ENCODE peak calls at places on chromosomes 7 and 10, in five cellular contexts. One of them, this sample, is unnamed.

GRCh38 chr10:26840938-26841732 is 19.6 kb downstream of the ABI1 start:
- DNase-seq in PC-9: no peak
- DNase-seq in progenitor cell of endocrine pancreas: no peak
- DNase-seq in left lung: no peak
- DNase-seq in IMR-90: no peak
- DNase-seq in this sample: no peak

GRCh38 chr10:82925547-82925946 is 1050.6 kb downstream of the NRG3 start:
- DNase-seq in PC-9: no peak
- DNase-seq in left lung: no peak
- DNase-seq in progenitor cell of endocrine pancreas: no peak
- DNase-seq in IMR-90: no peak
- DNase-seq in this sample: no peak

GRCh38 chr10:49360271-49361177 is 35.4 kb downstream of the DRGX start:
- DNase-seq in progenitor cell of endocrine pancreas: no peak
- DNase-seq in PC-9: no peak
- DNase-seq in IMR-90: no peak
- DNase-seq in left lung: no peak
- DNase-seq in this sample: no peak

GRCh38 chr7:141649865-141650499 is 52.0 kb downstream of the DENND11 start:
- DNase-seq in PC-9: peak; percentile 89
- DNase-seq in IMR-90: peak; percentile 88
- DNase-seq in left lung: no peak
- DNase-seq in progenitor cell of endocrine pancreas: peak; percentile 36
- DNase-seq in this sample: peak; percentile 51

GRCh38 chr7:36283711-36284130 is 105.9 kb upstream of the ANLN start:
- DNase-seq in IMR-90: no peak
- DNase-seq in left lung: peak; percentile 95
- DNase-seq in PC-9: no peak
- DNase-seq in progenitor cell of endocrine pancreas: no peak
- DNase-seq in this sample: peak; percentile 28

GRCh38 chr10:26437637-26438461 is at the start of gene APBB1IP:
- DNase-seq in PC-9: no peak
- DNase-seq in left lung: peak; percentile 98
- DNase-seq in progenitor cell of endocrine pancreas: no peak
- DNase-seq in IMR-90: no peak
- DNase-seq in this sample: peak; percentile 67

GRCh38 chr7:100366411-100367250 is 6.7 kb upstream of the PILRA start:
- DNase-seq in IMR-90: no peak
- DNase-seq in left lung: peak; percentile 41
- DNase-seq in PC-9: no peak
- DNase-seq in progenitor cell of endocrine pancreas: no peak
- DNase-seq in this sample: peak; percentile 80

GRCh38 chr7:123155571-123155970 is 44.2 kb downstream of the SLC13A1 start:
- DNase-seq in left lung: no peak
- DNase-seq in IMR-90: no peak
- DNase-seq in PC-9: no peak
- DNase-seq in progenitor cell of endocrine pancreas: no peak
- DNase-seq in this sample: no peak

GRCh38 chr7:26198133-26198780 is 2.3 kb downstream of the HNRNPA2B1 start:
- DNase-seq in PC-9: no peak
- DNase-seq in IMR-90: no peak
- DNase-seq in progenitor cell of endocrine pancreas: no peak
- DNase-seq in left lung: no peak
- DNase-seq in this sample: no peak

GRCh38 chr10:71600856-71601255 is 118.7 kb downstream of the C10orf105 start:
- DNase-seq in IMR-90: peak; percentile 55
- DNase-seq in PC-9: no peak
- DNase-seq in progenitor cell of endocrine pancreas: no peak
- DNase-seq in left lung: no peak
- DNase-seq in this sample: peak; percentile 26

GRCh38 chr10:118698421-118698820 is 56.3 kb downstream of the CACUL1 start:
- DNase-seq in IMR-90: peak; percentile 72
- DNase-seq in left lung: no peak
- DNase-seq in progenitor cell of endocrine pancreas: no peak
- DNase-seq in PC-9: no peak
- DNase-seq in this sample: peak; percentile 94

GRCh38 chr10:127577376-127577775 is 28.3 kb downstream of the NPS start:
- DNase-seq in left lung: no peak
- DNase-seq in progenitor cell of endocrine pancreas: no peak
- DNase-seq in PC-9: no peak
- DNase-seq in IMR-90: peak; percentile 25
- DNase-seq in this sample: no peak

GRCh38 chr7:29035044-29035740 is 77.1 kb upstream of the TRIL start:
- DNase-seq in progenitor cell of endocrine pancreas: no peak
- DNase-seq in PC-9: peak; percentile 92
- DNase-seq in left lung: no peak
- DNase-seq in IMR-90: peak; percentile 58
- DNase-seq in this sample: peak; percentile 48

GRCh38 chr10:44024351-44025116 is 360.4 kb downstream of the CXCL12 start:
- DNase-seq in PC-9: no peak
- DNase-seq in progenitor cell of endocrine pancreas: no peak
- DNase-seq in IMR-90: no peak
- DNase-seq in left lung: no peak
- DNase-seq in this sample: no peak

GRCh38 chr7:117637937-117638336 is 158.1 kb downstream of the CFTR start:
- DNase-seq in PC-9: no peak
- DNase-seq in left lung: no peak
- DNase-seq in progenitor cell of endocrine pancreas: no peak
- DNase-seq in IMR-90: no peak
- DNase-seq in this sample: no peak

GRCh38 chr10:111289467-111289866 is 212.6 kb downstream of the ADRA2A start:
- DNase-seq in progenitor cell of endocrine pancreas: no peak
- DNase-seq in PC-9: no peak
- DNase-seq in IMR-90: no peak
- DNase-seq in left lung: peak; percentile 57
- DNase-seq in this sample: no peak

GRCh38 chr7:137715101-137715500 is 131.7 kb downstream of the DGKI start:
- DNase-seq in IMR-90: peak; percentile 16
- DNase-seq in left lung: no peak
- DNase-seq in PC-9: no peak
- DNase-seq in progenitor cell of endocrine pancreas: no peak
- DNase-seq in this sample: no peak

GRCh38 chr7:35366167-35367155 is 112.6 kb upstream of the TBX20 start:
- DNase-seq in progenitor cell of endocrine pancreas: no peak
- DNase-seq in IMR-90: no peak
- DNase-seq in PC-9: no peak
- DNase-seq in left lung: no peak
- DNase-seq in this sample: no peak

GRCh38 chr7:156123362-156123761 is 311.1 kb upstream of the SHH start:
- DNase-seq in progenitor cell of endocrine pancreas: no peak
- DNase-seq in PC-9: no peak
- DNase-seq in IMR-90: no peak
- DNase-seq in left lung: peak; percentile 71
- DNase-seq in this sample: no peak

GRCh38 chr7:45663167-45663921 is 89.2 kb downstream of the ADCY1 start:
- DNase-seq in progenitor cell of endocrine pancreas: no peak
- DNase-seq in left lung: no peak
- DNase-seq in IMR-90: peak; percentile 12
- DNase-seq in PC-9: no peak
- DNase-seq in this sample: peak; percentile 43

GRCh38 chr10:3935933-3936359 is 150.9 kb upstream of the KLF6 start:
- DNase-seq in left lung: no peak
- DNase-seq in progenitor cell of endocrine pancreas: no peak
- DNase-seq in IMR-90: no peak
- DNase-seq in PC-9: no peak
- DNase-seq in this sample: no peak

GRCh38 chr10:124152139-124152780 is 58.9 kb upstream of the CHST15 start:
- DNase-seq in left lung: peak; percentile 85
- DNase-seq in progenitor cell of endocrine pancreas: no peak
- DNase-seq in PC-9: peak; percentile 83
- DNase-seq in IMR-90: peak; percentile 19
- DNase-seq in this sample: peak; percentile 15

GRCh38 chr7:25777969-25778767 is 373.8 kb upstream of the NFE2L3 start:
- DNase-seq in PC-9: no peak
- DNase-seq in progenitor cell of endocrine pancreas: no peak
- DNase-seq in left lung: no peak
- DNase-seq in IMR-90: no peak
- DNase-seq in this sample: no peak

GRCh38 chr10:63522129-63522687 is 1.0 kb downstream of the REEP3 start:
- DNase-seq in IMR-90: peak; percentile 47
- DNase-seq in left lung: no peak
- DNase-seq in PC-9: peak; percentile 56
- DNase-seq in progenitor cell of endocrine pancreas: no peak
- DNase-seq in this sample: no peak

GRCh38 chr7:66697451-66698438 is 42.8 kb upstream of the RABGEF1 start:
- DNase-seq in IMR-90: peak; percentile 65
- DNase-seq in PC-9: no peak
- DNase-seq in left lung: no peak
- DNase-seq in progenitor cell of endocrine pancreas: no peak
- DNase-seq in this sample: no peak

GRCh38 chr7:92766461-92767003 is 69.8 kb downstream of the CDK6 start:
- DNase-seq in progenitor cell of endocrine pancreas: no peak
- DNase-seq in IMR-90: peak; percentile 57
- DNase-seq in PC-9: peak; percentile 93
- DNase-seq in left lung: no peak
- DNase-seq in this sample: no peak

GRCh38 chr10:6048281-6049030 is 13.7 kb downstream of the IL2RA start:
- DNase-seq in left lung: no peak
- DNase-seq in IMR-90: no peak
- DNase-seq in progenitor cell of endocrine pancreas: no peak
- DNase-seq in PC-9: no peak
- DNase-seq in this sample: no peak

GRCh38 chr10:132632851-132633684 is 95.5 kb downstream of the INPP5A start:
- DNase-seq in PC-9: no peak
- DNase-seq in progenitor cell of endocrine pancreas: no peak
- DNase-seq in left lung: peak; percentile 41
- DNase-seq in IMR-90: peak; percentile 60
- DNase-seq in this sample: no peak

GRCh38 chr10:33381391-33381790 is 46.9 kb upstream of the NRP1 start:
- DNase-seq in IMR-90: peak; percentile 11
- DNase-seq in left lung: no peak
- DNase-seq in PC-9: no peak
- DNase-seq in progenitor cell of endocrine pancreas: no peak
- DNase-seq in this sample: no peak

GRCh38 chr7:55188590-55189446 is 170.0 kb downstream of the EGFR start:
- DNase-seq in PC-9: no peak
- DNase-seq in left lung: no peak
- DNase-seq in IMR-90: no peak
- DNase-seq in progenitor cell of endocrine pancreas: no peak
- DNase-seq in this sample: no peak

DNA sequence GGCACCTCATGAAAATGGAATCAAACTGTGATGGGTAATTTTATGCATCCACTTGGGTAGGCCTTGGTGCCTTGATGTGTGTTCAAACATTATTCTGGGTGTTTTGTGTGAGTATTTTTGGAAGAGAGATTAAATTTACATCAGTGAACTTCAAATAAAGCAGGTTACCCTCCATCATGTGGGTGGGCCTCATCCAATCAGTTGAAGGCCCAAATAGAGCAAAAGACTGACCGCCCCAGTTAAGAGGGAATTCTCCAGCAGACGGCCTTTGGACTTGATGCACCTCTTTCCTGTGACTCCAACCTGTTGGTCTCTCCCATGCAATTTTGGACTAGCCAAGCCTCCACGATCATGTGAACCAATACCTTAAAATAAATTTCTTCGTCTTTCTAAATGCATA is 97.7 kb upstream of the DPP6 start:
- DNase-seq in progenitor cell of endocrine pancreas: no peak
- DNase-seq in IMR-90: no peak
- DNase-seq in PC-9: no peak
- DNase-seq in left lung: no peak
- DNase-seq in this sample: no peak
- TF ChIP-seq CTCF in progenitor cell of endocrine pancreas: no peak
- TF ChIP-seq CTCF in IMR-90: no peak
- TF ChIP-seq CTCF in PC-9: no peak
- TF ChIP-seq CTCF in left lung: no peak
- TF ChIP-seq CTCF in this sample: no peak

DNA sequence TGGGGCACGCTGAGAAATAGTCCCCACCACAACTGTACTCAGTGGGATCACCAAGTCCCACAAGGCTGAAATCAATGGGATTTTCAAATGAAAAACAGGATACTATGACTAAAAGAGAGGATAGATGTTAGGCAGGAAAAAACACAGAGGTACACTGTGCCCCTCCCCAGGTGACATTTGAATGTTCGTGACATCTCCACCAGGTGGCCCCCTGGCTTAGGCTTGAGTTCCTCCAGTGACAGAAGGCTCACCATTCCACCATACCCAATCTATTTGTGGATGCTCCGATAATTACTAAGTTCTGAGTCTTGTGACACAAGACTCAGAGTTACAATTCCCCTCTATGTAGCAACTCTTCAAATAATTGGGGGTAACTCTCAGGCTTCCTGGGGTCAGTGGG is 77.5 kb upstream of the KCNMA1 start:
- DNase-seq in IMR-90: no peak
- DNase-seq in progenitor cell of endocrine pancreas: no peak
- DNase-seq in PC-9: no peak
- DNase-seq in left lung: no peak
- DNase-seq in this sample: peak; percentile 41
- TF ChIP-seq CTCF in IMR-90: no peak
- TF ChIP-seq CTCF in progenitor cell of endocrine pancreas: peak; percentile 24
- TF ChIP-seq CTCF in PC-9: peak; percentile 65
- TF ChIP-seq CTCF in left lung: no peak
- TF ChIP-seq CTCF in this sample: peak; percentile 44

DNA sequence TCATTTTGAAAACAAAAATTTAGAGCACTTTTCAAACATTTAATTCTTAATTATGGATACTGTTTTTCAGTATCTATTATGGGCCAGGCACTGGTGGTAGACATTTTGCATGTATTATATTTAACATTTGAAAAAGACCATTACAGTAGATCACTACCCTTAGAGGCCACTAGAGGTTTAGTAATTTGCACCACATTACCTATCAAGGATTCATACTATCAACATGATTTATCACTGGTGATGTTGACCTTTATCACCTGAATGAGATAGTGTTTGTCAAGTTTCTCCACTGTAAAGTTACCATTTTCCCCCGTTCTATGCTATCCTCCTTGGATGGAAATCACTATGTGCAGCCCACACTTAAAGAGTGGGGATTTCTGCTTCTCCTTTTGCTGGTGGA is 4.4 kb upstream of the SNX13 start:
- DNase-seq in progenitor cell of endocrine pancreas: no peak
- DNase-seq in left lung: no peak
- DNase-seq in IMR-90: no peak
- DNase-seq in PC-9: peak; percentile 12
- DNase-seq in this sample: no peak
- TF ChIP-seq CTCF in progenitor cell of endocrine pancreas: peak; percentile 31
- TF ChIP-seq CTCF in left lung: no peak
- TF ChIP-seq CTCF in IMR-90: no peak
- TF ChIP-seq CTCF in PC-9: peak; percentile 46
- TF ChIP-seq CTCF in this sample: peak; percentile 22

GRCh38 chr7:88357794-88358533 is 51.3 kb upstream of the STEAP4 start:
- DNase-seq in IMR-90: no peak
- DNase-seq in PC-9: no peak
- DNase-seq in left lung: no peak
- DNase-seq in progenitor cell of endocrine pancreas: no peak
- DNase-seq in this sample: no peak
- TF ChIP-seq CTCF in IMR-90: no peak
- TF ChIP-seq CTCF in PC-9: peak; percentile 70
- TF ChIP-seq CTCF in left lung: peak; percentile 39
- TF ChIP-seq CTCF in progenitor cell of endocrine pancreas: peak; percentile 44
- TF ChIP-seq CTCF in this sample: no peak

This sample was measured in activated CD8-positive, alpha-beta T cell treated with anti-CD3 and anti-CD28 coated beads for 36 hours.